ENCODE peak calls at places on chromosomes 2 and 18, in nine cellular contexts. A is transverse colon, E is ovary, M is HepG2, K is A549, B is sigmoid colon, R is stomach, U is upper lobe of left lung, O is GM12878. Y is an unnamed sample.

GRCh38 chr2:239814917-239815637 is 210.1 kb downstream of the NDUFA10 start:
- DNase-seq in A (peak), E (peak), M (no peak), K (no peak), B (peak), R (no peak), U (no peak), O (no peak), Y (peak)

GRCh38 chr2:126653102-126653501 is 2.9 kb upstream of the GYPC start:
- DNase-seq in A (no peak), E (no peak), M (no peak), K (no peak), B (no peak), R (no peak), U (no peak), O (no peak), Y (no peak)

GRCh38 chr2:160214461-160215055 is 14.5 kb upstream of the ITGB6 start:
- DNase-seq in A (no peak), E (no peak), M (peak), K (peak), B (no peak), R (no peak), U (peak), O (no peak), Y (no peak)

GRCh38 chr2:69168950-69169695 is 156.1 kb downstream of the ANTXR1 start:
- DNase-seq in A (no peak), E (no peak), M (no peak), K (no peak), B (no peak), R (no peak), U (no peak), O (no peak), Y (no peak)

GRCh38 chr2:199223791-199224190 is 233.9 kb downstream of the SATB2 start:
- DNase-seq in A (no peak), E (no peak), M (peak), K (peak), B (no peak), R (no peak), U (no peak), O (no peak), Y (no peak)

GRCh38 chr2:127226520-127227263 is 6.6 kb upstream of the CYP27C1 start:
- DNase-seq in A (peak), E (no peak), M (peak), K (peak), B (no peak), R (peak), U (peak), O (peak), Y (no peak)

GRCh38 chr2:134900151-134900550 is 18.5 kb upstream of the CCNT2 start:
- DNase-seq in A (no peak), E (no peak), M (no peak), K (no peak), B (no peak), R (no peak), U (no peak), O (no peak), Y (no peak)

GRCh38 chr2:156110890-156111289 is 221.6 kb downstream of the NR4A2 start:
- DNase-seq in A (peak), E (no peak), M (peak), K (peak), B (no peak), R (peak), U (no peak), O (no peak), Y (no peak)

GRCh38 chr2:182611009-182611408 is 105.0 kb upstream of the DNAJC10 start:
- DNase-seq in A (no peak), E (no peak), M (no peak), K (no peak), B (no peak), R (no peak), U (no peak), O (no peak), Y (no peak)

GRCh38 chr2:169462896-169463695 is 16.2 kb upstream of the BBS5 start:
- DNase-seq in A (no peak), E (no peak), M (no peak), K (no peak), B (no peak), R (no peak), U (no peak), O (no peak), Y (no peak)

GRCh38 chr2:20143263-20143662 is 81.7 kb downstream of the SDC1 start:
- DNase-seq in A (no peak), E (no peak), M (no peak), K (peak), B (no peak), R (no peak), U (no peak), O (no peak), Y (peak)

GRCh38 chr2:232568161-232568560 is 17.7 kb downstream of the EIF4E2 start:
- DNase-seq in A (no peak), E (no peak), M (no peak), K (peak), B (no peak), R (no peak), U (peak), O (no peak), Y (no peak)

GRCh38 chr18:23578067-23578705 is 8.1 kb downstream of the NPC1 start:
- DNase-seq in A (no peak), E (no peak), M (no peak), K (no peak), B (no peak), R (no peak), U (no peak), O (no peak), Y (no peak)

GRCh38 chr18:36281941-36282340 is 15.6 kb upstream of the FHOD3 start:
- DNase-seq in A (no peak), E (no peak), M (no peak), K (no peak), B (no peak), R (no peak), U (no peak), O (no peak), Y (no peak)

GRCh38 chr2:16330571-16331351 is 334.9 kb downstream of the CYRIA start:
- DNase-seq in A (no peak), E (no peak), M (peak), K (no peak), B (no peak), R (no peak), U (no peak), O (no peak), Y (no peak)

GRCh38 chr18:11387880-11388279 is 221.5 kb upstream of the SLC35G4 start:
- DNase-seq in A (peak), E (no peak), M (peak), K (peak), B (no peak), R (peak), U (peak), O (no peak), Y (no peak)

GRCh38 chr2:73212098-73212447 is 2.0 kb upstream of the SMYD5 start:
- DNase-seq in A (no peak), E (no peak), M (no peak), K (no peak), B (no peak), R (no peak), U (no peak), O (no peak), Y (no peak)

GRCh38 chr18:6959110-6959509 is 158.5 kb downstream of the LAMA1 start:
- DNase-seq in A (no peak), E (no peak), M (no peak), K (no peak), B (no peak), R (no peak), U (no peak), O (no peak), Y (no peak)

GRCh38 chr18:63646916-63647315 is 2.9 kb upstream of the SERPINB4 start:
- DNase-seq in A (no peak), E (no peak), M (no peak), K (no peak), B (no peak), R (no peak), U (no peak), O (no peak), Y (no peak)

GRCh38 chr2:174176898-174177297 is 71.4 kb downstream of the OLA1 start:
- DNase-seq in A (no peak), E (no peak), M (no peak), K (no peak), B (no peak), R (no peak), U (no peak), O (no peak), Y (no peak)

GRCh38 chr2:20829861-20830260 is 7.0 kb upstream of the LDAH start:
- DNase-seq in A (no peak), E (no peak), M (no peak), K (no peak), B (no peak), R (no peak), U (no peak), O (no peak), Y (no peak)

GRCh38 chr2:86298411-86299390 is 38.7 kb downstream of the REEP1 start:
- DNase-seq in A (no peak), E (no peak), M (peak), K (peak), B (no peak), R (no peak), U (no peak), O (no peak), Y (no peak)

GRCh38 chr2:42568431-42569115 is at the start of gene MTA3:
- DNase-seq in A (peak), E (peak), M (peak), K (peak), B (peak), R (peak), U (peak), O (no peak), Y (peak)

GRCh38 chr2:54558188-54558975 is 102.3 kb downstream of the SPTBN1 start:
- DNase-seq in A (peak), E (peak), M (peak), K (peak), B (peak), R (peak), U (peak), O (no peak), Y (no peak)

GRCh38 chr18:79576686-79577351 is 102.8 kb upstream of the CTDP1 start:
- DNase-seq in A (peak), E (peak), M (no peak), K (no peak), B (peak), R (peak), U (peak), O (no peak), Y (peak)

GRCh38 chr2:120984046-120984445 is 248.4 kb downstream of the GLI2 start:
- DNase-seq in A (no peak), E (no peak), M (no peak), K (no peak), B (peak), R (no peak), U (no peak), O (no peak), Y (no peak)

GRCh38 chr2:120423167-120423943 is 77.4 kb downstream of the INHBB start:
- DNase-seq in A (no peak), E (no peak), M (no peak), K (peak), B (no peak), R (peak), U (no peak), O (no peak), Y (no peak)

GRCh38 chr2:137928547-137929503 is 35.4 kb upstream of the HNMT start:
- DNase-seq in A (no peak), E (no peak), M (peak), K (peak), B (no peak), R (no peak), U (no peak), O (no peak), Y (no peak)

GRCh38 chr2:188085421-188085820 is 206.3 kb upstream of the GULP1 start:
- DNase-seq in A (no peak), E (no peak), M (no peak), K (no peak), B (no peak), R (no peak), U (no peak), O (no peak), Y (no peak)

GRCh38 chr18:48913201-48913600 is 37.6 kb downstream of the SMAD7 start:
- DNase-seq in A (no peak), E (peak), M (no peak), K (no peak), B (peak), R (peak), U (no peak), O (no peak), Y (no peak)

GRCh38 chr2:3242747-3243369 is 134.8 kb downstream of the EIPR1 start:
- DNase-seq in A (no peak), E (no peak), M (no peak), K (no peak), B (no peak), R (no peak), U (no peak), O (peak), Y (no peak)

GRCh38 chr2:39313575-39313974 is 69.8 kb upstream of the CDKL4 start:
- DNase-seq in A (no peak), E (no peak), M (no peak), K (no peak), B (no peak), R (no peak), U (no peak), O (no peak), Y (no peak)

GRCh38 chr2:96353032-96353561 is 17.5 kb downstream of the NCAPH start:
- DNase-seq in A (no peak), E (no peak), M (no peak), K (no peak), B (no peak), R (no peak), U (no peak), O (no peak), Y (no peak)

GRCh38 chr2:216590780-216591179 is 42.4 kb upstream of the IGFBP2 start:
- DNase-seq in A (no peak), E (peak), M (no peak), K (peak), B (no peak), R (no peak), U (no peak), O (no peak), Y (no peak)

GRCh38 chr2:114027437-114027836 is 137.5 kb downstream of the ACTR3 start:
- DNase-seq in A (no peak), E (no peak), M (no peak), K (no peak), B (no peak), R (no peak), U (no peak), O (no peak), Y (no peak)

GRCh38 chr2:114025030-114025429 is 135.1 kb downstream of the ACTR3 start:
- DNase-seq in A (no peak), E (no peak), M (no peak), K (no peak), B (no peak), R (no peak), U (no peak), O (no peak), Y (no peak)

GRCh38 chr2:114020668-114021067 is 130.8 kb downstream of the ACTR3 start:
- DNase-seq in A (no peak), E (no peak), M (no peak), K (no peak), B (no peak), R (no peak), U (no peak), O (no peak), Y (no peak)

DNA sequence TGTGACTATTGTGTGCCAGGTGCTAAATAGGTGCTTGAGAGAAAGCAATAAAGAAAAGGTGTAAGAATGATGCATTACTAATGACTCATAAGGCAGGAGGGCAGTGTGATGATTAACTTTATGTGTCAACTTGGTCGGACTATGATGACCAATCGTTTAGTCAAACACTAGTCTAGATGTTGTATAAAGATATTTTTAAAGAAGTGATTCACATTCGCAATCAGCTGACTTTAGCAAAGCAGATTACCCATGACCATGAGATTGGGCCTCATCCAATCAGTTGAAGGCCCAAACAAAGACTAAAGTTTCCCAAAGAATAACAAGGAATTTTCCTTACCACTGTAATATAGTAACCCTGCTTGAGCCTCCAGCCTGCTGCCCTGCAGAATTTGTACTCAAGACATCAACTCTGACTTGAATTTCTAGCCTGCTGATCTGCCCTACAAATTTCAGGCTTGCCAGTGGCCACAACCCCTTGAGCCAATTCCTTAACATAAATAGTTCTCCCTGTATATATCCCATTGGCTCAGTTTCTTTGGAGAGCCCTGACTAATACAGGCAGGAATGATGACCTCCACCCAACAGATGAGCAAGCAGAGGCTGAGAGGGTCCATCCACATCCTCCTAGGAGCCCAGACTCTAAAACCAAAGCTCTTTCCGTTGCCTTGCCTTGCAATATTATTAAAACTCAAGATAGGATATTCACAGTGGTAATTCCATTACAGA is 132.6 kb downstream of the ACTR3 start:
- DNase-seq in A (no peak), E (no peak), M (peak), K (peak), B (no peak), R (no peak), U (no peak), O (no peak), Y (no peak)
- TF ChIP-seq EP300 in A (no peak), E (no peak), M (no peak), K (no peak), B (no peak), R (no peak), U (no peak), O (no peak), Y (no peak)

DNA sequence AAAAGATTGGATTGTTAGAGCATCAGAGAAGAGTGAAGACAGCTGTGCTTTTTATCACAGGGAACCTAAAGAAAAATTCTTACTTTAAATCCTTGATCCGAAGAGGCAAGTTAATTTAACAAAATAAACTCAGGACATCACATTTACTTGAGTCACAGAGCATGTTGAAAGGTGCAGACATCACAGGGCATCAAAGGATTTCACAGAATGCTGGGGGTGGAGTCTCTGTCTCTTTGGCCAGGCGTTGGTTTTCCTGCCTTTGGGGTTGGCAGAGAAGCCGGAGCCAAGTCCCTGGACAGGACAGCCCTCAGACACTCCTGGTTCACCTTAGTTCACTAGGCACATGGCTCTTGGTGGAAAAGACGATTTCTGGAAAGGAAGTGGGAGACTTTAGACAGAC is 56.3 kb downstream of the SH3RF3 start:
- DNase-seq in A (no peak), E (no peak), M (no peak), K (peak), B (peak), R (no peak), U (no peak), O (no peak), Y (no peak)
- H3K4me3 ChIP-seq in A (no peak), E (no peak), M (no peak), K (no peak), B (no peak), R (no peak), U (no peak), O (no peak), Y (no peak)

DNA sequence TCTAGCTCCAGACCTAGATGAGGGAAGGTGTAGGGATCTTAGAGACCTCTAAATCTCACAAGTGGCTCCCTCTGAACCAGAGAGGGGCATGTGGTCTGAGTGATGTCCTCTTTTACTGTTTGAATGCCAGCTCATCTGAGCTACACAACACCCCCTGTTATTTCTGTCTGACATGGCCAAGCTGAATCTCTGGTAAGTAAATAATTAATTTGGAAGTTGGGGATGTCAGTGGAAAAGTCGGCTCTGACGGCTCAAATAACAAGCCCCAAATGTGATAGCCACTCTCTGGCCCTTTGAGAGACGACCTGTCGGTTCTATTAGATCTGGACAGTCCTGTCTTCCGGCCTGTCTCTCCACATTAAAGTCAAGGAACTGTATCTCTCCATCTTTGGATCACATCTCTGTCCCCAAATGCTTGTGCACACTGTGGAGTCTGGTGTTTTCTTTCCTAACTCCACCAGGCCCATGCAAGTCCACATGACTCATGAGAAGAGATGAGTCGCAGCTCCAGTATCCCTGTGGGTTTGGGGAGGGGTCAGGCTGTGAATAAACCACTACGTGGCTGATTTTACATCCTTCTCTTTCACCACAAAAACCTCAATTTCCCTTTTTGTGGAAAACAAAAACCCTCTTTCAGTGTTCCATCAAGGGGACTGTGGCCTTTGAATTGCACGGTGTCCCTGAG is 52.5 kb downstream of the SETBP1 start:
- DNase-seq in A (no peak), E (no peak), M (no peak), K (peak), B (no peak), R (no peak), U (no peak), O (no peak), Y (no peak)
- TF ChIP-seq POLR2A in A (no peak), E (no peak), M (no peak), K (no peak), B (no peak), R (no peak), U (no peak), O (no peak), Y (no peak)

GRCh38 chr2:9809064-9809356 is 34.3 kb upstream of the TAF1B start:
- DNase-seq in A (peak), E (no peak), M (no peak), K (no peak), B (peak), R (peak), U (peak), O (no peak), Y (peak)
- TF ChIP-seq EP300 in A (no peak), E (no peak), M (no peak), K (no peak), B (no peak), R (no peak), U (no peak), O (no peak), Y (no peak)

DNA sequence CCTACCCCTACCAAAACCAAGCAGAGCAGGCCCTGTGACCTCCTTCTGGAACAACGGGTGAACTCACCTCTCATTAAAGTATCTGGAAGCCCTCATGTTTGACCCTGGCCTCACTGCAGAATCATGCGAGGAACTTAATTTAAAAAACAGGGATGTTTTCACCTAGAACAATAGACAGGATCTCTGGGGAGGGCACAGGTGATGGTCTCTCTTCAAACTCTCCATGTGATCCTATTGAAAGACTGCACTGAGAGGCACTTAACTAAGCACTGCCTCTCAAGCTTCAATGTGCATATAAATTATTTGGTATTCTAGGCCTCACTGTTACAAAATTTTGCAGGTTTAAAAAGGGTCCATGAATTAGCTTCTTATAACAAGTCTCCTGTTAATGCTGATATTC is 7.5 kb downstream of the ZNF519 start:
- DNase-seq in A (no peak), E (no peak), M (no peak), K (no peak), B (no peak), R (no peak), U (no peak), O (no peak), Y (no peak)
- H3K4me3 ChIP-seq in A (no peak), E (no peak), M (no peak), K (no peak), B (no peak), R (no peak), U (no peak), O (no peak), Y (no peak)

GRCh38 chr2:33532966-33533365 is 56.5 kb downstream of the RASGRP3 start:
- DNase-seq in A (no peak), E (no peak), M (no peak), K (no peak), B (no peak), R (no peak), U (no peak), O (no peak), Y (no peak)

GRCh38 chr2:33529771-33530481 is 53.5 kb downstream of the RASGRP3 start:
- DNase-seq in A (no peak), E (no peak), M (no peak), K (peak), B (no peak), R (no peak), U (no peak), O (peak), Y (no peak)

GRCh38 chr2:33530614-33531344 is 54.3 kb downstream of the RASGRP3 start:
- DNase-seq in A (no peak), E (no peak), M (no peak), K (no peak), B (no peak), R (no peak), U (no peak), O (peak), Y (no peak)

GRCh38 chr2:33532146-33532545 is 55.7 kb downstream of the RASGRP3 start:
- DNase-seq in A (no peak), E (no peak), M (no peak), K (no peak), B (no peak), R (no peak), U (no peak), O (no peak), Y (no peak)

GRCh38 chr2:33531345-33532059 is 55.1 kb downstream of the RASGRP3 start:
- DNase-seq in A (no peak), E (no peak), M (no peak), K (no peak), B (no peak), R (no peak), U (no peak), O (peak), Y (no peak)
- TF ChIP-seq POLR2A in A (no peak), E (no peak), M (no peak), K (no peak), B (no peak), R (no peak), U (no peak), O (no peak), Y (no peak)

Y was measured in suprapubic skin.